ENCODE peak calls at places on chromosomes 11 and 22, in nine cellular contexts. Z, E, D, V, N, L, B, K and P are unnamed samples.

GRCh38 chr11:38950882-38951281 is 2352.8 kb upstream of the RAG2 start:
- DNase-seq in Z (no peak), E (no peak), D (no peak), V (peak; percentile 24), N (no peak), L (no peak), B (no peak), K (no peak), P (no peak)

GRCh38 chr11:90220391-90220790 is 2.5 kb downstream of the CHORDC1 start:
- DNase-seq in Z (no peak), E (no peak), D (no peak), V (peak; percentile 62), N (no peak), L (no peak), B (peak; percentile 56), K (no peak), P (no peak)

GRCh38 chr11:96161271-96162089 is 181.5 kb downstream of the MAML2 start:
- DNase-seq in Z (no peak), E (no peak), D (no peak), V (peak; percentile 70), N (peak; percentile 37), L (no peak), B (peak; percentile 51), K (no peak), P (no peak)

GRCh38 chr11:74685905-74686304 is 45.3 kb downstream of the CHRDL2 start:
- DNase-seq in Z (no peak), E (peak; percentile 10), D (no peak), V (no peak), N (no peak), L (peak; percentile 24), B (no peak), K (no peak), P (peak; percentile 76)

GRCh38 chr11:8098361-8098760 is 17.4 kb downstream of the TUB start:
- DNase-seq in Z (no peak), E (no peak), D (no peak), V (peak; percentile 61), N (no peak), L (no peak), B (peak; percentile 41), K (no peak), P (no peak)

GRCh38 chr11:33652001-33652400 is 48.6 kb downstream of the C11orf91 start:
- DNase-seq in Z (no peak), E (no peak), D (no peak), V (peak; percentile 34), N (no peak), L (no peak), B (no peak), K (no peak), P (no peak)

GRCh38 chr11:111913031-111913861 is 712 bp downstream of the HSPB2 start:
- DNase-seq in Z (no peak), E (peak; percentile 52), D (no peak), V (no peak), N (no peak), L (no peak), B (no peak), K (no peak), P (peak; percentile 78)

GRCh38 chr11:121478895-121479281 is 26.1 kb upstream of the SORL1-AS1 start:
- DNase-seq in Z (no peak), E (no peak), D (no peak), V (no peak), N (no peak), L (no peak), B (no peak), K (no peak), P (no peak)

GRCh38 chr11:61810671-61811175 is 6.1 kb downstream of the FADS1 start:
- DNase-seq in Z (no peak), E (no peak), D (no peak), V (no peak), N (no peak), L (no peak), B (no peak), K (no peak), P (no peak)

GRCh38 chr11:35541621-35542375 is 16.4 kb upstream of the PAMR1 start:
- DNase-seq in Z (peak; percentile 23), E (peak; percentile 79), D (no peak), V (peak; percentile 97), N (no peak), L (no peak), B (peak; percentile 73), K (no peak), P (peak; percentile 75)

GRCh38 chr11:69013009-69013951 is at the start of gene MRGPRF:
- DNase-seq in Z (peak; percentile 81), E (peak; percentile 98), D (peak; percentile 34), V (peak; percentile 74), N (peak; percentile 66), L (no peak), B (peak; percentile 20), K (no peak), P (peak; percentile 99)

GRCh38 chr11:76798656-76799055 is 15.5 kb downstream of the TSKU start:
- DNase-seq in Z (no peak), E (no peak), D (no peak), V (no peak), N (no peak), L (no peak), B (no peak), K (no peak), P (no peak)

GRCh38 chr11:65625628-65626342 is 10.2 kb downstream of the PCNX3 start:
- DNase-seq in Z (peak; percentile 66), E (peak; percentile 52), D (no peak), V (no peak), N (peak; percentile 75), L (peak; percentile 56), B (no peak), K (no peak), P (peak; percentile 57)

GRCh38 chr11:130063398-130063797 is 6.3 kb upstream of the APLP2 start:
- DNase-seq in Z (no peak), E (no peak), D (no peak), V (no peak), N (no peak), L (no peak), B (no peak), K (no peak), P (no peak)

GRCh38 chr22:38325575-38325974 is 8.3 kb upstream of the CSNK1E start:
- DNase-seq in Z (no peak), E (no peak), D (peak; percentile 85), V (no peak), N (peak; percentile 92), L (no peak), B (no peak), K (peak; percentile 75), P (no peak)

GRCh38 chr22:38327396-38327795 is 10.2 kb upstream of the CSNK1E start:
- DNase-seq in Z (no peak), E (no peak), D (no peak), V (no peak), N (no peak), L (no peak), B (no peak), K (no peak), P (no peak)

GRCh38 chr22:38327805-38328204 is 10.6 kb upstream of the CSNK1E start:
- DNase-seq in Z (no peak), E (no peak), D (no peak), V (peak; percentile 79), N (no peak), L (no peak), B (no peak), K (no peak), P (no peak)
- H3K27ac ChIP-seq in Z (no peak overlapping the region), E (no peak overlapping the region), D (peak overlapping the region; percentile 60), V (no peak overlapping the region), N (peak overlapping the region; percentile 99), L (no peak overlapping the region), B (no peak overlapping the region), K (no peak overlapping the region), P (no peak overlapping the region)

DNA sequence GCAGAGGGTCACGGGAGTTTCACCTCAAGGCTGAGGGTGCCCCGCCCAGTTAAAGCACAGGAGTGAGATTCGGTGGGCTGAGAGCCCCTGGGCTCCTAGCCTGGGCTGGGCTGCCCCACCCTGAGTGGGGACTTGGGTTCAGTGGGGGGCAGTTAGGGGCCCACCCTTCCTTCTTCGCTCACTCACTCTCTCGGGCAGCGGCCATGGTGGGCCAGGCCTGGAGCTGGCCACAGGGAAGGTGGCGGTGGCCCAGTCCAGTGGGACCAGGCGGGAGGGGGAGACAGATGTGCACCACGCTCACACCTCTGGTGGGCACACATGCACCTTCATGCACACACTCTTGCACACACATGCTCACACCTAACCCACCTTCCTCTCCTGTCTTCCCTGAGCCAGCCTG is 6.1 kb downstream of the FLRT1 start:
- DNase-seq in Z (no peak), E (no peak), D (no peak), V (no peak), N (no peak), L (no peak), B (no peak), K (no peak), P (no peak)
- H3K27ac ChIP-seq in Z (no peak overlapping the region), E (no peak overlapping the region), D (no peak overlapping the region), V (no peak overlapping the region), N (no peak overlapping the region), L (peak overlapping the region; percentile 42), B (no peak overlapping the region), K (no peak overlapping the region), P (no peak overlapping the region)

DNA sequence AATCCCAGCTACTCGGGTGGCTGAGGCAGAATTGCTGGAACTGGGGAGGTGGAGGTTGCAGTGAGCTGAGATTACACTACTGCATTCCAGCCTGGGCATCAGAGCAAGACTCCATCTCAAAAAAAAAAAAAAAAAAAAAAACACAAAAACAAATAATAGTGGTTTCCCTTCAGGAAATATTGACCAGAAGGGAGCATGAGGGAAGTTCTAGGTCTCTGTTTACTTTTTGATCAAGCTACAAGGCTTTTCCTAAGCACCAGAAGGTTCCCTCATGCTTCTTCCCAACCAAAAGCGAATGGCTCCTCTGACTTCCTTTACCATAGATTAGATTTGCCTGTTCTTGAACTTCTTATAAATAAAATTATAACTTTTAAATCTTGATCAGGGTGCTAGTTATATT is 18.3 kb downstream of the MYO18B start:
- DNase-seq in Z (no peak), E (no peak), D (no peak), V (peak; percentile 59), N (no peak), L (no peak), B (no peak), K (no peak), P (no peak)
- H3K27ac ChIP-seq in Z (no peak overlapping the region), E (no peak overlapping the region), D (no peak overlapping the region), V (peak overlapping the region; percentile 57), N (no peak overlapping the region), L (no peak overlapping the region), B (peak overlapping the region; percentile 72), K (no peak overlapping the region), P (peak overlapping the region; percentile 37)

DNA sequence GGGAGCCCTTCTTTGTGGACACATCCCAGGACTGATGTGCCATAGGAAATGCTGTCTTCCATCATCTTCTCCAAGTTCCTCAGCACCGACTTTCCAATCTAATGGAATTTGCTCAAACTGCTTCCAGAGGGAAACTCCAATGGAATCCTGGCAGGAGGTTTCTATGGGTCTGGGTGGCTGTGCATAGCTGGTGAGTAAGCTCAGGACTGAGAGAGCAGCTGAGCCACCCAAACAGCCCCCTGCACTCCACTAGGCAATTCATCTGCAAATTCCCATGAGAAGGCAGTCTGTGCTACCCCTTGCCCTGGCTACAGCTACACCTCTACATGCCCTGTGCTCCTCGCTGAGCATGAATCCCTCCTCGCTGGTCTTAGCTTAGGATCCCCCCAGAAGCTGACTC is 127.9 kb upstream of the CSNK2A3 start:
- DNase-seq in Z (no peak), E (no peak), D (no peak), V (peak; percentile 14), N (no peak), L (no peak), B (no peak), K (no peak), P (no peak)
- H3K27ac ChIP-seq in Z (no peak overlapping the region), E (no peak overlapping the region), D (no peak overlapping the region), V (no peak overlapping the region), N (no peak overlapping the region), L (no peak overlapping the region), B (no peak overlapping the region), K (no peak overlapping the region), P (peak overlapping the region; percentile 26)